ENCODE peak calls at places on chromosomes 12 and 14, in ten cellular contexts. W, S, L, Q, G, E, N, U, H and J are unnamed samples.

GRCh38 chr14:60757617-60758016 is 23.1 kb downstream of the MNAT1 start:
- DNase-seq in W (no peak), S (no peak), L (no peak), Q (no peak), G (peak), E (no peak), N (peak), U (no peak), H (peak), J (peak)

GRCh38 chr12:62677355-62677754 is 210.7 kb downstream of the MON2 start:
- DNase-seq in W (no peak), S (no peak), L (no peak), Q (no peak), G (no peak), E (no peak), N (no peak), U (peak), H (no peak), J (no peak)

GRCh38 chr14:26286806-26287205 is 311.0 kb downstream of the NOVA1 start:
- DNase-seq in W (no peak), S (no peak), L (no peak), Q (no peak), G (no peak), E (no peak), N (peak), U (no peak), H (peak), J (no peak)

GRCh38 chr14:102419276-102419675 is 56.5 kb downstream of the TECPR2 start:
- DNase-seq in W (no peak), S (no peak), L (no peak), Q (no peak), G (no peak), E (no peak), N (no peak), U (peak), H (no peak), J (no peak)

GRCh38 chr12:89781961-89782360 is 73.3 kb upstream of the ATP2B1 start:
- DNase-seq in W (no peak), S (no peak), L (no peak), Q (no peak), G (no peak), E (no peak), N (no peak), U (no peak), H (no peak), J (no peak)

GRCh38 chr14:58637040-58637390 is 747 bp upstream of the DACT1 start:
- DNase-seq in W (peak), S (peak), L (no peak), Q (no peak), G (no peak), E (peak), N (peak), U (peak), H (peak), J (peak)

GRCh38 chr14:25003537-25003936 is 46.4 kb downstream of the STXBP6 start:
- DNase-seq in W (no peak), S (no peak), L (no peak), Q (no peak), G (no peak), E (no peak), N (peak), U (no peak), H (peak), J (peak)

GRCh38 chr12:131852551-131853299 is 24.5 kb downstream of the MMP17 start:
- DNase-seq in W (no peak), S (no peak), L (no peak), Q (peak), G (no peak), E (no peak), N (peak), U (no peak), H (no peak), J (no peak)

GRCh38 chr12:25775968-25776367 is 182.5 kb upstream of the RASSF8 start:
- DNase-seq in W (no peak), S (no peak), L (no peak), Q (no peak), G (no peak), E (no peak), N (peak), U (no peak), H (peak), J (no peak)

GRCh38 chr14:24307575-24308341 is at the start of gene CIDEB:
- DNase-seq in W (peak), S (no peak), L (peak), Q (peak), G (peak), E (peak), N (peak), U (no peak), H (peak), J (no peak)

GRCh38 chr14:69346710-69347109 is 51.4 kb downstream of the ERH start:
- DNase-seq in W (peak), S (peak), L (no peak), Q (no peak), G (no peak), E (peak), N (no peak), U (no peak), H (no peak), J (no peak)

GRCh38 chr14:24179961-24180726 is 8.3 kb downstream of the REC8 start:
- DNase-seq in W (no peak), S (no peak), L (no peak), Q (no peak), G (no peak), E (no peak), N (peak), U (no peak), H (peak), J (peak)

GRCh38 chr14:73500360-73500759 is 9.6 kb downstream of the RIOX1 start:
- DNase-seq in W (no peak), S (no peak), L (no peak), Q (no peak), G (peak), E (no peak), N (no peak), U (no peak), H (no peak), J (no peak)

GRCh38 chr12:77625441-77625840 is 205.3 kb upstream of the NAV3 start:
- DNase-seq in W (no peak), S (no peak), L (no peak), Q (no peak), G (peak), E (no peak), N (peak), U (no peak), H (peak), J (peak)

GRCh38 chr14:20294636-20295035 is 11.1 kb downstream of the TTC5 start:
- DNase-seq in W (no peak), S (no peak), L (no peak), Q (no peak), G (no peak), E (no peak), N (no peak), U (no peak), H (no peak), J (no peak)

GRCh38 chr14:87397499-87397898 is 595.5 kb downstream of the GALC start:
- DNase-seq in W (no peak), S (no peak), L (no peak), Q (no peak), G (no peak), E (no peak), N (no peak), U (no peak), H (no peak), J (no peak)

GRCh38 chr12:80186727-80187217 is 87.4 kb downstream of the OTOGL start:
- DNase-seq in W (no peak), S (no peak), L (no peak), Q (peak), G (peak), E (peak), N (peak), U (no peak), H (peak), J (peak)

GRCh38 chr14:64510825-64511679 is 6.5 kb downstream of the ZBTB1 start:
- DNase-seq in W (no peak), S (no peak), L (no peak), Q (peak), G (no peak), E (peak), N (peak), U (peak), H (peak), J (peak)

DNA sequence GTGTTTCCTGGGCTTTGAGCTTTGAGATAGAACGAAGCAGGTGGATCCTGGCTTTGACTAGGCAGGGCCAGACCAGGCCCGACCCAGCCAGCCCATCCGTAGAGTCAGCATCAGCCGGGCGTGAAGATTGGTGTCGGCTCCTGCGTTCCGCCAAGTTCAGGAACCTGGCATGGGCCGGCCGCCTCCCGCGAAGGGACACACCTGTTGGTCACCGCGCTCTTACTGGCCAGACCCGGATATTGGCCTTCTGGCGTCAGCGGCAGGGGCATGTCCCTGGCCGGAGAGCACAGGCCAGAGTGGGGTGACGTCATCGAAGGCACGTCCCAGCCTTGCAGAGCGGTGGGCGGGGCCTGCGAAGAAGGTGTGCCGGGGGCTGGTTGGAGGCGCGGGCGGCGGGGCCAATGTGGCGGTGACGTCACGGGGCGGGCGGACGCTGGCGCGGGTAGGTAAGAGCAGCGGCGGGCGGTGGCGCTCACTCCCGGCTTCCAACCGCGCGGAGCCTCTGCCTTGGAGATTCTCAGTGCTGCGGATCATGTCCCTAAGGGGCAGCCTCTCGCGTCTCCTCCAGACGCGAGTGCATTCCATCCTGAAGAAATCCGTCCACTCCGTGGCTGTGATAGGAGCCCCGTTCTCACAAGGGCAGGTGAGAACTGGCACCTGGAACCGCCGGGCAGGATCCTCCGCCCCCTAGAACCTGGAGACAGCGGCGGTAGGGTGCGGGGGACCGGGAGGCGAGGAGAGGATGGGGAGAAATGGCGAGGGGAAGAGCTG is at the start of gene ARG2:
- DNase-seq in W (peak), S (peak), L (peak), Q (peak), G (peak), E (peak), N (peak), U (peak), H (peak), J (peak)
- TF ChIP-seq CTCF in W (no peak), S (no peak), L (no peak), Q (peak), G (peak), E (peak), N (no peak), U (no peak), H (no peak), J (no peak)

DNA sequence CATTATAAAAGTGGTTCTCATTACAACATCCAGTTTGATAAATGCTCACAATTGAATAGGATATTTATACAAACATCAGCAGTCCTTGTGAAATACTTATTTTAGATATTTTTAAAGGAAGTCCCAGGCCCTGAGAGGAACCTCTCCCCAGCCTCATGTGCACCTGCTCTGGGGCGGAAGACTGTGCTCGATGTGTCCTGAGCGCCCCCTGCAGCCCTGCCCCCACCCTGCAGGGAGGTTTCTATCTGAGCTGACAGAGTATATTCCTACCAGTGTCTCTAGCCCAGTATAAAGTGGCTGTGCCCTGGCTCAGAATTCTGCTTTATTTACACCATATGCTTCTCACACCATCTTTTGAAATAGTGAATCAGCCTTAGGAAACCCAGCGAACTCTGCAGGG is 1349.1 kb downstream of the TMEM121 start:
- DNase-seq in W (peak), S (peak), L (no peak), Q (peak), G (no peak), E (peak), N (no peak), U (no peak), H (no peak), J (no peak)
- TF ChIP-seq CTCF in W (peak), S (no peak), L (peak), Q (peak), G (no peak), E (peak), N (no peak), U (no peak), H (no peak), J (no peak)

DNA sequence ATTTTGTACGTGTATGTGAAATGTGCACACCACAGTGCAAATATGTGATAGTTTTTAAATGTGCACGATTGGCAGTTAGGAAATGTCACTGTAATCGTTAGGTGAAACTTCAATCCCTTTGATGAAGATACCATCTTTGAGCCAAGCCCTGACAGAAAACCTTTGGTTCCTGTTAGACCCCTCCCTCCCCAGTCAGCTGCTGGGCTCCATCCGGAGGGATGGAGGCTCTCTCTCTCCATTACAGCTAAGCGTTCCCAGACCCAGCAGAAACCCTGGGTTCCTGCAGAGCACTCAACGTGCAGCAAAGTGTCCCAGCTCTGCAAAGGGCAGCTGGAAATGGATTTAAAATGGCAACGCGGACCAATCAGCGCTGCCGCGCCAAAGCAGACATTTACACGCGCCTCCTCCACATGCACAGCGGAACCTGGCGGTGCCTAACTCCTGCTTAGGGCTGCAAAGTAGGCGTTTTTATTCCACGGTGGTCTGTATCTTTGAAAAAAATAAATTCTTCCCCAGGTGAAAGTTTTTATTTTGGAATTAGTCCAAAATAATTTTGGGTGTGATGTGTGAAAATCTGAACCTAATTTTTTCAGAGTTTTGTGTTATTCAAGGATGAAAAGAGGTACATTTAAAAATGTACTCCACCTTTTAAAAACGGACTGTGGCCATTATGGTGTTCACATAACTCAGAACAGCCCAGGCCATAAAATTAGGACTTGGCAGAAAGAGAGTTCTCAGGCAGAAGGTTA is 1.4 kb upstream of the HMGA2 start:
- DNase-seq in W (no peak), S (no peak), L (no peak), Q (no peak), G (no peak), E (peak), N (no peak), U (no peak), H (peak), J (peak)
- TF ChIP-seq CTCF in W (no peak), S (no peak), L (no peak), Q (no peak), G (no peak), E (no peak), N (no peak), U (no peak), H (no peak), J (no peak)

GRCh38 chr14:54715244-54715643 is 148.3 kb downstream of the SAMD4A start:
- DNase-seq in W (no peak), S (no peak), L (no peak), Q (no peak), G (no peak), E (no peak), N (peak), U (no peak), H (peak), J (no peak)
- TF ChIP-seq CTCF in W (peak), S (no peak), L (no peak), Q (no peak), G (no peak), E (no peak), N (peak), U (no peak), H (peak), J (no peak)

GRCh38 chr12:120235369-120236123 is 30.0 kb downstream of the PXN start:
- DNase-seq in W (peak), S (no peak), L (no peak), Q (no peak), G (no peak), E (no peak), N (no peak), U (no peak), H (no peak), J (no peak)

GRCh38 chr12:120238839-120239445 is 26.6 kb downstream of the PXN start:
- DNase-seq in W (no peak), S (no peak), L (no peak), Q (no peak), G (no peak), E (no peak), N (no peak), U (no peak), H (no peak), J (no peak)

GRCh38 chr12:120238224-120238616 is 27.3 kb downstream of the PXN start:
- DNase-seq in W (no peak), S (no peak), L (no peak), Q (no peak), G (no peak), E (no peak), N (no peak), U (no peak), H (no peak), J (no peak)

GRCh38 chr12:120234643-120235368 is 30.7 kb downstream of the PXN start:
- DNase-seq in W (peak), S (peak), L (peak), Q (no peak), G (peak), E (peak), N (peak), U (peak), H (peak), J (peak)

DNA sequence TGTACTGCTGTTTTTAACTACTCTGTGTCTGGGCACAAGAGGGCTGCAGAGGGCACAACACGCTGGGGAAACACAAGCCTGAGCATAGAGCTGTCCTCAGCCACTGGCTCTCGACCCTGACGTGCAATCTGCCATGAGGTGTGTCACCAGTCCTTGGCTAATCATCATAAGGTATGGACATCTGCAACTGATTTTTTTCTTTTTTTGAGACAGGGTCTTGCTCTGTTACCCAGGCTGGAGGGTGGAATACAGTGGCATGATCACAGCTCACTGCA is 29.5 kb downstream of the PXN start:
- DNase-seq in W (no peak), S (no peak), L (no peak), Q (no peak), G (no peak), E (no peak), N (no peak), U (no peak), H (no peak), J (no peak)
- TF ChIP-seq CTCF in W (no peak), S (no peak), L (no peak), Q (no peak), G (no peak), E (no peak), N (no peak), U (no peak), H (no peak), J (no peak)

GRCh38 chr12:113533842-113534375 is 62.2 kb upstream of the LHX5 start:
- DNase-seq in W (no peak), S (no peak), L (no peak), Q (no peak), G (no peak), E (no peak), N (no peak), U (no peak), H (no peak), J (no peak)
- TF ChIP-seq CTCF in W (no peak), S (no peak), L (no peak), Q (no peak), G (no peak), E (no peak), N (no peak), U (no peak), H (no peak), J (no peak)